ENCODE peak calls at places on chromosome 1, in five cellular contexts. One of them, this sample, is unnamed.

GRCh38 chr1:31199301-31199790 is 40.3 kb downstream of the NKAIN1 start:
- DNase-seq in GM12878: no peak
- DNase-seq in A549: no peak
- DNase-seq in Panc1: no peak
- DNase-seq in HCT116: no peak
- DNase-seq in this sample: no peak

GRCh38 chr1:85975770-85976386 is 180.7 kb downstream of the COL24A1 start:
- DNase-seq in GM12878: no peak
- DNase-seq in Panc1: no peak
- DNase-seq in HCT116: no peak
- DNase-seq in A549: no peak
- DNase-seq in this sample: no peak

GRCh38 chr1:17802945-17803344 is 47.8 kb downstream of the ACTL8 start:
- DNase-seq in A549: no peak
- DNase-seq in GM12878: no peak
- DNase-seq in Panc1: no peak
- DNase-seq in HCT116: no peak
- DNase-seq in this sample: no peak

GRCh38 chr1:41424581-41425118 is 59.8 kb downstream of the EDN2 start:
- DNase-seq in GM12878: no peak
- DNase-seq in Panc1: no peak
- DNase-seq in HCT116: no peak
- DNase-seq in A549: no peak
- DNase-seq in this sample: no peak

GRCh38 chr1:1603671-1604373 is 3.9 kb upstream of the FNDC10 start:
- DNase-seq in A549: no peak
- DNase-seq in HCT116: no peak
- DNase-seq in GM12878: no peak
- DNase-seq in Panc1: no peak
- DNase-seq in this sample: no peak

GRCh38 chr1:36731226-36732037 is 248.7 kb upstream of the CSF3R start:
- DNase-seq in A549: no peak
- DNase-seq in GM12878: no peak
- DNase-seq in HCT116: no peak
- DNase-seq in Panc1: no peak
- DNase-seq in this sample: peak

GRCh38 chr1:67724928-67725560 is 40.0 kb downstream of the GADD45A start:
- DNase-seq in A549: peak
- DNase-seq in HCT116: no peak
- DNase-seq in Panc1: no peak
- DNase-seq in GM12878: no peak
- DNase-seq in this sample: no peak

GRCh38 chr1:152013664-152014237 is 20.1 kb upstream of the S100A10 start:
- DNase-seq in HCT116: no peak
- DNase-seq in A549: peak
- DNase-seq in GM12878: no peak
- DNase-seq in Panc1: no peak
- DNase-seq in this sample: peak

GRCh38 chr1:20486457-20487235 is 636 bp upstream of the CAMK2N1 start:
- DNase-seq in HCT116: no peak
- DNase-seq in Panc1: no peak
- DNase-seq in A549: peak
- DNase-seq in GM12878: no peak
- DNase-seq in this sample: no peak
- H3K27ac ChIP-seq in HCT116: peak
- H3K27ac ChIP-seq in Panc1: no peak
- H3K27ac ChIP-seq in A549: peak
- H3K27ac ChIP-seq in GM12878: no peak
- H3K27ac ChIP-seq in this sample: no peak

DNA sequence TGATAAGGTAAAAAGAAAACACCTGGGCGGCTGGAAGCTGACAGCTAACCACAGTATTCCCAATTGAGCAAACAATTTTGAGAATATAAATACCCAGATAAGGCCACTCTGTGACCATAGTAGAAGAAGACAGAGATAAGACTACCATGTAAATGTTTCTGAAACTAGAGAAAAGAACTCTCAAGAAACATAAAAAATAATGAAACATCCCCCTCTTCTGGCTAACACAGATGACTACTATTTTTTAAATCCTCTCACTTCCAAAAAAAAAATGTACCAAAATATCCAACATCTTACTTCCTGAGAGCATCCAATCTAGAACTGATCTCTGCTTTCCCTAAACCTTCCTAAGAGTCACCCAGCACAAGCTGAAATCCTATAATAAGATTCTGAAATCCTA is 125.9 kb downstream of the HFM1 start:
- DNase-seq in Panc1: no peak
- DNase-seq in GM12878: no peak
- DNase-seq in HCT116: peak
- DNase-seq in A549: peak
- DNase-seq in this sample: no peak
- TF ChIP-seq REST in Panc1: no peak
- TF ChIP-seq REST in GM12878: no peak
- TF ChIP-seq REST in HCT116: no peak
- TF ChIP-seq REST in A549: no peak
- TF ChIP-seq REST in this sample: no peak

GRCh38 chr1:173714441-173714758 is 381 bp upstream of the KLHL20 start:
- DNase-seq in GM12878: no peak
- DNase-seq in A549: no peak
- DNase-seq in HCT116: no peak
- DNase-seq in Panc1: no peak
- DNase-seq in this sample: no peak

GRCh38 chr1:173717238-173717637 is 2.5 kb downstream of the KLHL20 start:
- DNase-seq in Panc1: no peak
- DNase-seq in HCT116: no peak
- DNase-seq in A549: no peak
- DNase-seq in GM12878: no peak
- DNase-seq in this sample: no peak

GRCh38 chr1:173714759-173715537 is at the start of gene KLHL20:
- DNase-seq in GM12878: peak
- DNase-seq in A549: peak
- DNase-seq in HCT116: peak
- DNase-seq in Panc1: peak
- DNase-seq in this sample: peak

DNA sequence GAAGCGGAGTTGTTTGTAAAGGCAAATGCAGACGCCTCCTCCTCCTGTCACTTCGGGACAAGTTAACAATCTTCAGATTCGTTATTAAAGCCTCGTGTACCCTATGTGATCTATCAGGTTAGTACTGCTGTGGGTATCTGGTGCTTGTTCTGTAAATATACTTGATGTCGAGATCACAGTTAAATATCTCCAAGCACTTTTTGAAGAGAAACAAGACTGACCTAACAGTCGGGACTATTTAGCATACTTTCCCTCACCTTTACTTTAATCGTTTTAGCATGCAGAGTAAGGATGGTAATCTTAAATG is 710 bp downstream of the KLHL20 start:
- DNase-seq in Panc1: no peak
- DNase-seq in A549: no peak
- DNase-seq in HCT116: no peak
- DNase-seq in GM12878: peak
- DNase-seq in this sample: no peak
- H3K27ac ChIP-seq in Panc1: peak
- H3K27ac ChIP-seq in A549: peak
- H3K27ac ChIP-seq in HCT116: peak
- H3K27ac ChIP-seq in GM12878: peak
- H3K27ac ChIP-seq in this sample: peak

GRCh38 chr1:15639262-15639661 is 22.0 kb downstream of the DDI2 start:
- DNase-seq in HCT116: no peak
- DNase-seq in A549: no peak
- DNase-seq in GM12878: no peak
- DNase-seq in Panc1: no peak
- DNase-seq in this sample: no peak
- TF ChIP-seq REST in HCT116: no peak
- TF ChIP-seq REST in A549: no peak
- TF ChIP-seq REST in GM12878: no peak
- TF ChIP-seq REST in Panc1: no peak
- TF ChIP-seq REST in this sample: no peak

DNA sequence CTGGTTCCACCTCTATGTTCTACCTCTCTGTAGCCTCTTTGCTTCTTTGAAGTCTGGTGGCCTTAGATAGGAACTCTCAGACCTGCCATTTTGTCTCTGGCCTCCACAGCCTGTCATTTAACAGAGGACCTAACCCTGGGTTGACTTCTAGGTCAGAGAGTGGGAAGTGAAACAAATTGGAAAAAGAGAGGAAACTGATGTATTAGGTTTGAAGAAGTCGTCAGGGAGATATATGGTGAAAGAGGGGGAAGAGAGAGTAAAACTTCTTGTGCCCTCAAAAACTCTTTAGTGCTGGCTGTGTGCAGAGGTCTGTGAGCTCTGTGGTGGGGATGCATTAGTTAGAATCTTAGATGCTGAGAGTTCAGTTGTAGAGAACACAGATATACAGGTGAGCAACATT is 30.2 kb upstream of the CD1D start:
- DNase-seq in A549: no peak
- DNase-seq in HCT116: no peak
- DNase-seq in Panc1: no peak
- DNase-seq in GM12878: no peak
- DNase-seq in this sample: no peak
- H3K27ac ChIP-seq in A549: no peak
- H3K27ac ChIP-seq in HCT116: no peak
- H3K27ac ChIP-seq in Panc1: no peak
- H3K27ac ChIP-seq in GM12878: no peak
- H3K27ac ChIP-seq in this sample: no peak

DNA sequence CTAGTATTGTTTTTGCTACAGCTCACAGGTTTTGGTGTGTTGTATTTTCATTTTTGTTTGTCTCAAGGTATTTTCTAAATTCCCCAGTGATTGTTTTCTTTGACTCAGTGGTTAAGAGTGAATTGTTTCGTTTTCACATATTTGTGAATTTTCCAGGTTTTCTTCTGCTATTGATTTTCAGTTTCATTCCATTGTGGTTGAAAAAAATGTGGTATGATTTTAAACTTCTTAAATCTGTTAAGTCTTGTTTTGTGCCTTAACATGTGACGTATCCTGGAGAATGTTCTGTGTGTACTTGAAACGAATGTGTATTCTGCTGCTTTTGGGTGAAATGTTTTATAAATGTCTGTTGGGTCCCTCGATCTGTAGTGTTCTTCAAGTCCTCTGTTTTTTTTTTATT is 117.9 kb downstream of the KIF26B start:
- DNase-seq in HCT116: no peak
- DNase-seq in A549: no peak
- DNase-seq in GM12878: no peak
- DNase-seq in Panc1: no peak
- DNase-seq in this sample: no peak
- TF ChIP-seq REST in HCT116: no peak
- TF ChIP-seq REST in A549: no peak
- TF ChIP-seq REST in GM12878: no peak
- TF ChIP-seq REST in Panc1: no peak
- TF ChIP-seq REST in this sample: no peak

GRCh38 chr1:110213143-110213540 is 3.0 kb downstream of the KCNC4 start:
- DNase-seq in GM12878: no peak
- DNase-seq in HCT116: no peak
- DNase-seq in A549: no peak
- DNase-seq in Panc1: no peak
- DNase-seq in this sample: no peak
- H3K27ac ChIP-seq in GM12878: no peak
- H3K27ac ChIP-seq in HCT116: no peak
- H3K27ac ChIP-seq in A549: no peak
- H3K27ac ChIP-seq in Panc1: no peak
- H3K27ac ChIP-seq in this sample: no peak

DNA sequence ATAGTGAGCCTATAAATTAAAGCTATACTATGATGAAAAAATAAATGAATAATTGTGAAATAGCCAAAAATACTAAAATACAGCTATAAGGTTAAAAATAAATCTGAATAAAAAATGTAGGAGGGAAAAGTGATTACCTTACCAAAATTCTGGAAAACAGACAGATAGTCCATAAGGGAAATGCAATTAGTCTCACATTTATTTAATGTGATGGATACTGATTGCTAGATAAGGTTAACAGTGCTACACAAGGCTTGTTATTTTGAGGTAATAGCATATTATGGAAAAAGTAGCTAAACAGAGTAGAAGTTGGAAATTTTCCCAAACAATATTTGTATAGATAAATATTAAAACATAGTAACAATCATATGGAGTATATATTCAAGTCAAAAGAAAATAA is 413.0 kb downstream of the NEGR1 start:
- DNase-seq in Panc1: no peak
- DNase-seq in A549: no peak
- DNase-seq in GM12878: no peak
- DNase-seq in HCT116: no peak
- DNase-seq in this sample: no peak
- TF ChIP-seq REST in Panc1: no peak
- TF ChIP-seq REST in A549: no peak
- TF ChIP-seq REST in GM12878: no peak
- TF ChIP-seq REST in HCT116: no peak
- TF ChIP-seq REST in this sample: no peak

GRCh38 chr1:18951416-18951815 is 5.1 kb downstream of the IFFO2 start:
- DNase-seq in Panc1: no peak
- DNase-seq in A549: no peak
- DNase-seq in HCT116: no peak
- DNase-seq in GM12878: no peak
- DNase-seq in this sample: peak
- H3K27ac ChIP-seq in Panc1: peak
- H3K27ac ChIP-seq in A549: peak
- H3K27ac ChIP-seq in HCT116: no peak
- H3K27ac ChIP-seq in GM12878: peak
- H3K27ac ChIP-seq in this sample: peak

DNA sequence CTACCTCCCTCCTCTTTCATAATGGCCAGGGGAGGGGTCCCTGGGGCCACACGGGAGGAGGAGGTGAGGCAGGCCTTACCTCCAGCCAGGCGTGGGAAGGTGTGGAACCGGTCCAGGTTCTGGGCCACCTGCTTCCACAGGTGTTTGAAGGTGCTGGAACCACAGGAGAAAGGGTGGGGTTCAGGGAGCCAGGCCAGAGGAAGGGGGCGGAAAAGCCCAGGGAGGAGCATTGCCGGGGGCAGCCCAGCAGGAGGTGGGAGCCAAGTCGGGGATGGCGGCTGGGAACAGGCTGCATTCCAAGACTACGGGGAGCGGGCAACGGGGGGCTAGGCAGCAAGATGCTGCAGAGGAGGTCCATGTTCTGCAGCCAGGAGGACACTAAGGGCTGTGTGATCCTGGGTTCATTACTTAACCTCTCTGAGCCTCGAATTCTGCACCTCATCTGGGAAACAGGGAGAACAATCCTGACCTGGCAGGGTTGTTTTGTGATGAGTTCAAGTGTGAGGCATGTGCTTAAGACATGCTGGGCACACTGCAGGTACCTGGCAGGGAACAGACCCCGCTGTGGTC is 19.8 kb upstream of the TAS1R2 start:
- DNase-seq in GM12878: no peak
- DNase-seq in A549: no peak
- DNase-seq in Panc1: no peak
- DNase-seq in HCT116: no peak
- DNase-seq in this sample: no peak
- TF ChIP-seq REST in GM12878: no peak
- TF ChIP-seq REST in A549: no peak
- TF ChIP-seq REST in Panc1: no peak
- TF ChIP-seq REST in HCT116: no peak
- TF ChIP-seq REST in this sample: no peak